ENCODE peak calls at places on chromosome 17, in five cellular contexts. One of them, this sample, is unnamed.

GRCh38 chr17:72253597-72253996 is 132.8 kb downstream of the SOX9 start:
- DNase-seq in K562: no peak
- DNase-seq in H1: no peak
- DNase-seq in GM12878: no peak
- DNase-seq in HepG2: no peak
- DNase-seq in this sample: no peak

GRCh38 chr17:1073241-1073962 is 76.5 kb downstream of the TIMM22 start:
- DNase-seq in K562: no peak
- DNase-seq in H1: no peak
- DNase-seq in GM12878: no peak
- DNase-seq in HepG2: no peak
- DNase-seq in this sample: no peak

GRCh38 chr17:18860161-18860972 is 2.4 kb downstream of the PRPSAP2 start:
- DNase-seq in K562: no peak
- DNase-seq in H1: no peak
- DNase-seq in GM12878: peak; percentile 79
- DNase-seq in HepG2: no peak
- DNase-seq in this sample: no peak

GRCh38 chr17:40309031-40309937 is at the start of gene RARA:
- DNase-seq in K562: peak; percentile 58
- DNase-seq in H1: peak; percentile 86
- DNase-seq in GM12878: no peak
- DNase-seq in HepG2: peak; percentile 51
- DNase-seq in this sample: no peak

GRCh38 chr17:43858201-43858600 is 11.2 kb downstream of the CD300LG start:
- DNase-seq in K562: no peak
- DNase-seq in H1: no peak
- DNase-seq in GM12878: no peak
- DNase-seq in HepG2: no peak
- DNase-seq in this sample: no peak

GRCh38 chr17:65638221-65638940 is 76.9 kb upstream of the AXIN2 start:
- DNase-seq in K562: no peak
- DNase-seq in H1: no peak
- DNase-seq in GM12878: no peak
- DNase-seq in HepG2: peak; percentile 53
- DNase-seq in this sample: no peak

GRCh38 chr17:12230411-12230810 is 209.7 kb downstream of the MAP2K4 start:
- DNase-seq in K562: no peak
- DNase-seq in H1: no peak
- DNase-seq in GM12878: no peak
- DNase-seq in HepG2: no peak
- DNase-seq in this sample: no peak

GRCh38 chr17:77330602-77331081 is 189.9 kb downstream of the SEC14L1 start:
- DNase-seq in K562: no peak
- DNase-seq in H1: no peak
- DNase-seq in GM12878: no peak
- DNase-seq in HepG2: no peak
- DNase-seq in this sample: no peak

GRCh38 chr17:82065193-82065637 is 389 bp downstream of the DUS1L start:
- DNase-seq in K562: no peak
- DNase-seq in H1: no peak
- DNase-seq in GM12878: no peak
- DNase-seq in HepG2: no peak
- DNase-seq in this sample: no peak

GRCh38 chr17:37676115-37676925 is 33.1 kb upstream of the DDX52 start:
- DNase-seq in K562: no peak
- DNase-seq in H1: no peak
- DNase-seq in GM12878: no peak
- DNase-seq in HepG2: peak; percentile 94
- DNase-seq in this sample: no peak

GRCh38 chr17:70603226-70603625 is 433.9 kb downstream of the KCNJ2 start:
- DNase-seq in K562: no peak
- DNase-seq in H1: no peak
- DNase-seq in GM12878: no peak
- DNase-seq in HepG2: no peak
- DNase-seq in this sample: no peak

GRCh38 chr17:79565606-79566250 is 45.1 kb downstream of the RBFOX3 start:
- DNase-seq in K562: no peak
- DNase-seq in H1: no peak
- DNase-seq in GM12878: no peak
- DNase-seq in HepG2: no peak
- DNase-seq in this sample: no peak

GRCh38 chr17:77189148-77189547 is 48.4 kb downstream of the SEC14L1 start:
- DNase-seq in K562: no peak
- DNase-seq in H1: no peak
- DNase-seq in GM12878: peak; percentile 64
- DNase-seq in HepG2: no peak
- DNase-seq in this sample: no peak

GRCh38 chr17:49680314-49680713 is 2.4 kb upstream of the SPOP start:
- DNase-seq in K562: no peak
- DNase-seq in H1: no peak
- DNase-seq in GM12878: no peak
- DNase-seq in HepG2: no peak
- DNase-seq in this sample: no peak

GRCh38 chr17:47654991-47655390 is 5.3 kb downstream of the KPNB1 start:
- DNase-seq in K562: no peak
- DNase-seq in H1: no peak
- DNase-seq in GM12878: no peak
- DNase-seq in HepG2: no peak
- DNase-seq in this sample: no peak

GRCh38 chr17:29620271-29620670 is 2.4 kb downstream of the CORO6 start:
- DNase-seq in K562: peak; percentile 64
- DNase-seq in H1: no peak
- DNase-seq in GM12878: no peak
- DNase-seq in HepG2: no peak
- DNase-seq in this sample: peak; percentile 33

GRCh38 chr17:65181237-65182061 is 44.3 kb downstream of the RGS9 start:
- DNase-seq in K562: no peak
- DNase-seq in H1: no peak
- DNase-seq in GM12878: peak; percentile 90
- DNase-seq in HepG2: no peak
- DNase-seq in this sample: no peak

GRCh38 chr17:39935896-39936295 is 8.4 kb downstream of the LRRC3C start:
- DNase-seq in K562: no peak
- DNase-seq in H1: no peak
- DNase-seq in GM12878: no peak
- DNase-seq in HepG2: no peak
- DNase-seq in this sample: no peak

GRCh38 chr17:38912221-38912813 is 13.1 kb upstream of the LASP1NB start:
- DNase-seq in K562: no peak
- DNase-seq in H1: no peak
- DNase-seq in GM12878: no peak
- DNase-seq in HepG2: no peak
- DNase-seq in this sample: no peak

GRCh38 chr17:30824002-30824355 is 513 bp downstream of the CRLF3 start:
- DNase-seq in K562: peak; percentile 52
- DNase-seq in H1: no peak
- DNase-seq in GM12878: no peak
- DNase-seq in HepG2: no peak
- DNase-seq in this sample: no peak

GRCh38 chr17:61410555-61411089 is 11.0 kb downstream of the TBX2 start:
- DNase-seq in K562: no peak
- DNase-seq in H1: peak; percentile 91
- DNase-seq in GM12878: no peak
- DNase-seq in HepG2: no peak
- DNase-seq in this sample: no peak

GRCh38 chr17:73564856-73565255 is 79.4 kb downstream of the SDK2 start:
- DNase-seq in K562: no peak
- DNase-seq in H1: no peak
- DNase-seq in GM12878: no peak
- DNase-seq in HepG2: no peak
- DNase-seq in this sample: no peak

GRCh38 chr17:40432864-40433528 is 10.3 kb upstream of the IGFBP4 start:
- DNase-seq in K562: peak; percentile 33
- DNase-seq in H1: no peak
- DNase-seq in GM12878: no peak
- DNase-seq in HepG2: no peak
- DNase-seq in this sample: no peak

GRCh38 chr17:179721-180379 is 1.6 kb downstream of the DOC2B start:
- DNase-seq in K562: no peak
- DNase-seq in H1: peak; percentile 69
- DNase-seq in GM12878: no peak
- DNase-seq in HepG2: no peak
- DNase-seq in this sample: no peak

GRCh38 chr17:39602533-39603303 is 5.0 kb downstream of the NEUROD2 start:
- DNase-seq in K562: no peak
- DNase-seq in H1: peak; percentile 49
- DNase-seq in GM12878: no peak
- DNase-seq in HepG2: no peak
- DNase-seq in this sample: no peak

GRCh38 chr17:62064029-62064790 is 868 bp downstream of the MED13 start:
- DNase-seq in K562: no peak
- DNase-seq in H1: no peak
- DNase-seq in GM12878: no peak
- DNase-seq in HepG2: no peak
- DNase-seq in this sample: no peak

GRCh38 chr17:76537578-76538280 is at the start of gene CYGB:
- DNase-seq in K562: no peak
- DNase-seq in H1: no peak
- DNase-seq in GM12878: no peak
- DNase-seq in HepG2: no peak
- DNase-seq in this sample: no peak

GRCh38 chr17:78862073-78863023 is 21.7 kb upstream of the USP36 start:
- DNase-seq in K562: peak; percentile 78
- DNase-seq in H1: no peak
- DNase-seq in GM12878: no peak
- DNase-seq in HepG2: peak; percentile 62
- DNase-seq in this sample: peak; percentile 92

DNA sequence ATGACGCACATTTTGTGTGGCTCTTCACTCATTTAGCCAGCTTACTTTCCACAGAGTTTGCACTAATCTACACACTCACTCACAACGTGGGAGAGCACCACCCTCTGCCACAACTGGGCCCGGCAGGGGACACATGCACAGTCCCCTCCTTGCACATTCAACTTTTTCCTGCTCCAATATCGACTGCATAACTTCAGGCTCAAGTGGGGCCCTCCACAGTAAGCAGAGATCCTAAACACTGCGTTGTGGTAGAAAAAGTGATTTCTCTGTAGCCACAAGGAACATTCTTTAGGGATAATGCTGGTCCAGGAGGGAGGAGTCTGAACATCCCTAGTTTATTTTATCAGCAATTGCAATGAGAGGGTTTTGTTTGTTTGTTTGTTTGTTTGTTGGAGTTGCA is 40.0 kb downstream of the MRPS23 start:
- DNase-seq in K562: no peak
- DNase-seq in H1: no peak
- DNase-seq in GM12878: no peak
- DNase-seq in HepG2: no peak
- DNase-seq in this sample: no peak
- TF ChIP-seq JUND in K562: no peak
- TF ChIP-seq JUND in H1: no peak
- TF ChIP-seq JUND in GM12878: no peak
- TF ChIP-seq JUND in HepG2: no peak
- TF ChIP-seq JUND in this sample: no peak

DNA sequence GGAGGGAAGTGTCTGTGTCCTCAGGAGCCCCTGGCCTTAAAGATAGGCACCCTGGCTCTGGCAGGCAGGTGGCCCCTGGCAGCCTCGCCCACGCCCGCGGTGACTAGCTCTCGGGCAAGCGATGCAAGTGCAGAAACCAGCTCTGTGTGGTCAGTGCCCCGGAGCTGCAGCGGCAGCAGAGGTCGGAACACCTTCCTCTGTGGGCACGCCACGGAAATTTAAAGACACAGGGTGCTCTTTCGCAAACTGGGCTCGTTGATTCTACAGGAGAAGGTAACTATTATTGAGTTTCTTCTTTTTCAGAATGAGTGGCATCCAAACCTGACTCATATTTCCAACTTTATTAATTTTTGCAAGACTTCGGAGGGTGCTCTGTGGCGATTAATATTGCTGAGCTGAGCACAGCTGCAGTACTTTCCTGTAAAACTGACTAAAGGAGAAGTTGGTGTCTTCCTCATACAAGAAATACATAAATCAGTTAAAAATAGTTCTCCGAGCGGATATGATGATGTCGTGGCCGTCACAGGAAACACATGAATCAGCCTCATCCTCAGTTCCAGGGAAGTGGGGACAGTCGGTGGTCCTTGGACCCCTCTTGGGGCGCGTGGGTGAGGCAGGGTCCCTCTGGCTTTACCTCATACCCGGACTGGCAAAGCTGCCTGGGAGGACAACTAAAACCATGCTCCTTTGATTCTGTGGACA is 120.2 kb downstream of the METRNL start:
- DNase-seq in K562: no peak
- DNase-seq in H1: no peak
- DNase-seq in GM12878: no peak
- DNase-seq in HepG2: no peak
- DNase-seq in this sample: no peak
- TF ChIP-seq ATF3 in K562: no peak
- TF ChIP-seq ATF3 in H1: no peak
- TF ChIP-seq ATF3 in GM12878: no peak
- TF ChIP-seq ATF3 in HepG2: no peak
- TF ChIP-seq ATF3 in this sample: no peak

DNA sequence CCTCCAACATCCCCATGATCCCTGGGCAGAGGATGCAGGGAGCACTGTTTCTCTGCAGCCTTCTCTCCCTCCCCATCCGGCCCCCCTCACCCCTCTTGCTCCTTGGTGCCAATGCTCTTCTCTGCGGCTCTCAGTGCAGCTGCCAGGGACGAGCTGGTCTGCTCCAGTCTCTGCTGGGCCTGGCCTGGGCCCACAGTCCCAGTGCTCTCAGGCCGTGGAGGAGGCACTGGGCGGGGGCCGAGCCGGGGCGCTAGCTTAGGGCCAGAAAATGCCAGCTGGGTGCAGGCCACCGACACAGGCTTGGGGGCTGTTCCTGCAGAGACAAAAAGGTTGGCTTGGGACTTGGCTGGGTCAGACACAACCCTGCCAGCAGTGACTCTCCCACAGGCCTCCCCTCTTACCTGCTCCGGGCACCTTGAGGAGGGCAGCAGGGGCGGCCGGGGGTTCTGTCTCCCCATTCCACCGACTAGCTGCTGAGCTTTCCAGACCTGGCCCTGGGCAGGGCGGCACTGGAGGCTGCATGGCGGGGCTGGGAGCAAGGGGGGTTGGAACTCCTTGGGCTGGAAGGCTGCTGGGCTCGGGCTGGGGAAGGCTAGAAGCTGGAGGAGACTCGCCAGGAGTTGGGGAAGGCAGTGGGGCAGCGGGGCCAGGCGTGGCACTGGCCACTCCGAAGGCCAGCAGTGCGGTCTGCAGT is 13.8 kb downstream of the CASKIN2 start:
- DNase-seq in K562: no peak
- DNase-seq in H1: no peak
- DNase-seq in GM12878: no peak
- DNase-seq in HepG2: no peak
- DNase-seq in this sample: no peak
- TF ChIP-seq JUND in K562: no peak
- TF ChIP-seq JUND in H1: no peak
- TF ChIP-seq JUND in GM12878: no peak
- TF ChIP-seq JUND in HepG2: no peak
- TF ChIP-seq JUND in this sample: no peak

DNA sequence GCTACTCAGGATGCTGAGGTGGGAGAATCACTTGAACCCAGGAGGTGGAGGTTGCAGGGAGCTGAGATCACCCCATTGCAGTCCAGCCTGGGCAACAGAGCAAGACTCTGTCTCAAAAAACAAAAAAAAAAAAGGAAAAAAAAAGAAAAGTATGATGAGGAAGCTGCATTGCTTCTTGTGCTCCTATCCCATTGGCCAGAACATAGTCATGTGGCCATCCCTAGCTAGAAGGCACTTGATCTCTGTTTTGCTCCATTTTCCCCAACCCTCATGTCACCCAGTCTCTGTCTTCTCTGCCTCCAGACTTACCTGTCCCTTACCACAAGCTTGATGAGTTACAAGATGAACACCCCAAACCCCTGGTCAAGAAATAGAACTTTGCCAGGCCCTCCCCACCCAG is 112.7 kb upstream of the TMEM97 start:
- DNase-seq in K562: no peak
- DNase-seq in H1: no peak
- DNase-seq in GM12878: no peak
- DNase-seq in HepG2: no peak
- DNase-seq in this sample: no peak
- TF ChIP-seq ATF3 in K562: no peak
- TF ChIP-seq ATF3 in H1: no peak
- TF ChIP-seq ATF3 in GM12878: no peak
- TF ChIP-seq ATF3 in HepG2: no peak
- TF ChIP-seq ATF3 in this sample: no peak